ENCODE peak calls at places on chromosome 6, in seven cellular contexts. G is endothelial cell of umbilical vein, H is stomach, C is sigmoid colon, V is body of pancreas, D is heart left ventricle, T is IMR-90. N is an unnamed sample.

GRCh38 chr6:44925100-44925739 is 402.9 kb upstream of the RUNX2 start:
- DNase-seq in T (peak), H (no peak), G (peak), D (no peak), V (no peak), C (no peak), N (no peak)

GRCh38 chr6:121711472-121711871 is 276.0 kb downstream of the GJA1 start:
- DNase-seq in C (no peak), D (peak), T (no peak), G (peak), H (no peak), V (no peak), N (no peak)

GRCh38 chr6:37170273-37171140 is 555 bp downstream of the PIM1 start:
- DNase-seq in C (peak), H (peak), D (peak), T (peak), V (peak), G (peak), N (peak)

GRCh38 chr6:138377844-138378243 is at the start of gene SMIM28:
- DNase-seq in G (no peak), C (no peak), T (no peak), H (no peak), V (peak), D (no peak), N (no peak)

GRCh38 chr6:56579155-56579851 is 63.4 kb downstream of the DST start:
- DNase-seq in D (no peak), V (no peak), C (no peak), T (peak), H (no peak), G (no peak), N (no peak)

GRCh38 chr6:111052171-111052570 is 35.1 kb upstream of the SLC16A10 start:
- DNase-seq in G (no peak), D (no peak), H (no peak), T (no peak), V (no peak), C (no peak), N (no peak)

GRCh38 chr6:53437557-53438202 is 88.9 kb upstream of the ELOVL5 start:
- DNase-seq in D (no peak), H (no peak), C (no peak), G (peak), V (peak), T (peak), N (peak)

GRCh38 chr6:22133352-22133751 is 163.5 kb downstream of the PRL start:
- DNase-seq in T (no peak), V (peak), C (no peak), D (no peak), G (peak), H (no peak), N (no peak)

GRCh38 chr6:170424634-170425126 is 118.1 kb downstream of the FAM120B start:
- DNase-seq in H (no peak), T (no peak), G (no peak), V (no peak), C (no peak), D (no peak), N (no peak)

GRCh38 chr6:18367371-18367770 is 19.8 kb upstream of the RNF144B start:
- DNase-seq in V (no peak), G (no peak), H (no peak), T (no peak), C (no peak), D (no peak), N (no peak)

GRCh38 chr6:170371588-170371987 is 65.0 kb downstream of the FAM120B start:
- DNase-seq in H (no peak), G (no peak), T (peak), V (no peak), D (peak), C (no peak), N (no peak)

GRCh38 chr6:40413231-40413755 is 173.9 kb downstream of the LRFN2 start:
- DNase-seq in H (no peak), G (no peak), T (no peak), V (no peak), C (peak), D (no peak), N (peak)

GRCh38 chr6:6006428-6007310 is at the start of gene NRN1:
- DNase-seq in T (no peak), H (no peak), G (peak), V (no peak), C (no peak), D (no peak), N (no peak)

GRCh38 chr6:7590918-7591302 is 912 bp downstream of the SNRNP48 start:
- DNase-seq in C (no peak), H (no peak), D (peak), V (peak), T (peak), G (peak), N (peak)

GRCh38 chr6:145148392-145149175 is 586.7 kb downstream of the EPM2A start:
- DNase-seq in G (no peak), D (peak), H (peak), T (peak), C (no peak), V (peak), N (peak)

GRCh38 chr6:150201791-150202329 is 59.0 kb downstream of the PPP1R14C start:
- DNase-seq in H (no peak), V (no peak), D (no peak), C (no peak), G (no peak), T (no peak), N (no peak)

GRCh38 chr6:45922728-45923351 is 92.8 kb downstream of the CLIC5 start:
- DNase-seq in H (peak), D (peak), G (peak), V (peak), C (peak), T (peak), N (peak)

GRCh38 chr6:153231048-153231635 is 100.1 kb upstream of the RGS17 start:
- DNase-seq in C (no peak), T (peak), V (peak), D (peak), G (peak), H (peak), N (peak)

GRCh38 chr6:14711056-14711703 is 534.7 kb upstream of the JARID2 start:
- DNase-seq in H (peak), G (no peak), C (no peak), D (no peak), V (no peak), T (peak), N (no peak)

GRCh38 chr6:36230376-36230775 is 33.8 kb downstream of the BRPF3 start:
- DNase-seq in H (no peak), V (no peak), D (no peak), G (no peak), T (no peak), C (no peak), N (peak)

GRCh38 chr6:145028144-145028818 is 707.0 kb downstream of the EPM2A start:
- DNase-seq in V (peak), G (peak), H (no peak), C (no peak), T (peak), D (no peak), N (no peak)

GRCh38 chr6:20693466-20694063 is 159.3 kb downstream of the CDKAL1 start:
- DNase-seq in H (no peak), G (no peak), V (no peak), D (no peak), T (peak), C (no peak), N (peak)
- TF ChIP-seq POLR2A in H (no peak), G (no peak), V (no peak), D (no peak), T (no peak), C (no peak), N (no peak)

GRCh38 chr6:11364971-11365397 is 132.5 kb upstream of the NEDD9 start:
- DNase-seq in G (peak), C (no peak), H (no peak), T (no peak), D (no peak), V (no peak), N (no peak)
- H3K27ac ChIP-seq in G (peak), C (peak), H (peak), T (no peak), D (peak), V (peak), N (peak)

DNA sequence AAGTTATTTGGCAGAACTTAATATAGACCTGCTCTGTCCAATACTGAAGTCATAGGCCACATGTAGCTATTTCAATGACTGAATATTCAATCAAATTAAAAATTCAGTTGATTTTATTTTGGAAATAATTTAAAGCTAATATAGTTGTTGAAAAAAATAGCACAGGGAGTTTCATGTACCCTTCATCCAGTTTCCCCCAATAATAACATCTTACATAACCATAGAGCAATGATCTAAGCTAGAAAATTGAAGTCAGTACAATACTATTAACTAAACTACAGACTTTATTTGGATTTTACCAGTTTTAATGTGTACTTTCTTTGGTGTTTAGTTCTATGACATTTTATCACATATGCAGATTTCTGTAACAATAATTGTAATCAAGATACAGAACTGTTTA is 212.2 kb upstream of the HDDC2 start:
- DNase-seq in H (no peak), V (no peak), C (no peak), T (no peak), G (no peak), D (no peak), N (no peak)
- TF ChIP-seq POLR2A in H (no peak), V (no peak), C (no peak), T (no peak), G (no peak), D (no peak), N (no peak)

GRCh38 chr6:3725145-3726015 is 26.1 kb downstream of the PXDC1 start:
- DNase-seq in H (no peak), C (no peak), V (no peak), G (no peak), D (no peak), T (no peak), N (no peak)

GRCh38 chr6:3727593-3728108 is 23.9 kb downstream of the PXDC1 start:
- DNase-seq in H (no peak), V (no peak), G (no peak), C (no peak), T (no peak), D (no peak), N (no peak)

GRCh38 chr6:3727036-3727435 is 24.5 kb downstream of the PXDC1 start:
- DNase-seq in T (no peak), D (no peak), V (no peak), C (no peak), H (no peak), G (no peak), N (no peak)

GRCh38 chr6:3724451-3725144 is 26.9 kb downstream of the PXDC1 start:
- DNase-seq in G (no peak), H (no peak), D (no peak), C (no peak), V (no peak), T (no peak), N (no peak)

GRCh38 chr6:3726421-3726820 is 25.1 kb downstream of the PXDC1 start:
- DNase-seq in G (no peak), V (no peak), D (no peak), C (no peak), H (no peak), T (no peak), N (no peak)
- H3K27ac ChIP-seq in G (no peak), V (no peak), D (no peak), C (no peak), H (no peak), T (no peak), N (no peak)

GRCh38 chr6:108564178-108564577 is 3.5 kb downstream of the FOXO3 start:
- DNase-seq in C (no peak), H (no peak), T (peak), G (peak), D (no peak), V (no peak), N (no peak)
- TF ChIP-seq POLR2A in C (no peak), H (no peak), T (no peak), G (no peak), D (no peak), V (no peak), N (no peak)

GRCh38 chr6:27238010-27238983 is 9.2 kb upstream of the PRSS16 start:
- DNase-seq in H (no peak), D (no peak), T (no peak), C (no peak), V (no peak), G (peak), N (no peak)
- H3K27ac ChIP-seq in H (no peak), D (no peak), T (no peak), C (no peak), V (no peak), G (no peak), N (no peak)

GRCh38 chr6:43369174-43370002 is at the start of gene ZNF318:
- DNase-seq in V (peak), C (peak), D (peak), H (peak), G (peak), T (peak), N (peak)
- TF ChIP-seq POLR2A in V (peak), C (no peak), D (no peak), H (no peak), G (peak), T (peak), N (peak)

GRCh38 chr6:49950415-49950751 is 13.6 kb downstream of the DEFB114 start:
- DNase-seq in H (no peak), V (no peak), D (no peak), C (no peak), G (no peak), T (no peak), N (no peak)

GRCh38 chr6:49955847-49956246 is 8.1 kb downstream of the DEFB114 start:
- DNase-seq in G (no peak), V (no peak), T (no peak), H (no peak), D (no peak), C (no peak), N (no peak)

GRCh38 chr6:49946835-49947234 is 17.1 kb downstream of the DEFB114 start:
- DNase-seq in C (no peak), G (no peak), D (no peak), H (no peak), T (no peak), V (no peak), N (no peak)

GRCh38 chr6:49949062-49949461 is 14.9 kb downstream of the DEFB114 start:
- DNase-seq in C (no peak), T (no peak), H (no peak), D (no peak), G (no peak), V (no peak), N (no peak)

GRCh38 chr6:49951926-49952325 is 12.0 kb downstream of the DEFB114 start:
- DNase-seq in D (no peak), V (no peak), C (no peak), H (no peak), T (no peak), G (no peak), N (no peak)
- H3K27ac ChIP-seq in D (no peak), V (no peak), C (no peak), H (no peak), T (no peak), G (no peak), N (no peak)